ENCODE peak calls at places on chromosomes 6 and 20, in six cellular contexts. P is AG10803, L is GM12865, Y is astrocyte of the spinal cord, T is mammary epithelial cell, D is cardiac muscle cell. V is an unnamed sample.

GRCh38 chr6:109300874-109301273 is 81.4 kb downstream of the CD164 start:
- DNase-seq in D (no peak), P (no peak), Y (no peak), L (no peak), T (no peak), V (no peak)

GRCh38 chr6:108768176-108768555 is 80.1 kb upstream of the ARMC2 start:
- DNase-seq in D (no peak), P (no peak), T (no peak), L (no peak), Y (no peak), V (no peak)

GRCh38 chr20:51042657-51043247 is 19.8 kb upstream of the KCNG1 start:
- DNase-seq in P (no peak), T (no peak), D (no peak), Y (no peak), L (no peak), V (no peak)

GRCh38 chr20:6055161-6055783 is 1.4 kb upstream of the LRRN4 start:
- DNase-seq in L (peak; percentile 57), Y (no peak), D (no peak), P (no peak), T (no peak), V (no peak)

GRCh38 chr20:33829636-33830035 is 18.5 kb downstream of the CHMP4B start:
- DNase-seq in L (no peak), P (no peak), D (no peak), T (no peak), Y (no peak), V (no peak)

GRCh38 chr6:150775804-150776203 is 89.7 kb upstream of the MTHFD1L start:
- DNase-seq in Y (no peak), P (no peak), T (no peak), D (no peak), L (no peak), V (no peak)

GRCh38 chr6:98308564-98308963 is 525.8 kb upstream of the POU3F2 start:
- DNase-seq in T (peak; percentile 1), D (no peak), Y (no peak), L (no peak), P (no peak), V (no peak)

GRCh38 chr20:18532626-18533025 is 24.9 kb downstream of the SEC23B start:
- DNase-seq in Y (no peak), D (no peak), P (no peak), L (no peak), T (no peak), V (no peak)

GRCh38 chr20:49028684-49029083 is 17.4 kb upstream of the CSE1L start:
- DNase-seq in T (peak; percentile 13), P (peak; percentile 55), L (no peak), D (peak; percentile 46), Y (no peak), V (peak; percentile 31)

GRCh38 chr6:170073846-170074245 is 217.0 kb downstream of the DLL1 start:
- DNase-seq in T (no peak), Y (no peak), D (no peak), P (no peak), L (no peak), V (no peak)

GRCh38 chr6:159168536-159169192 is 536 bp upstream of the FNDC1 start:
- DNase-seq in L (no peak), D (peak; percentile 64), Y (peak; percentile 31), T (no peak), P (peak; percentile 54), V (peak; percentile 31)
- TF ChIP-seq CTCF in L (no peak), D (peak; percentile 58), Y (peak; percentile 46), T (no peak), P (peak; percentile 53), V (peak; percentile 22)

GRCh38 chr6:90409700-90410099 is 113.1 kb upstream of the BACH2 start:
- DNase-seq in L (no peak), D (no peak), T (no peak), P (no peak), Y (no peak), V (no peak)
- TF ChIP-seq CTCF in L (no peak), D (no peak), T (no peak), P (no peak), Y (no peak), V (no peak)

GRCh38 chr6:99333068-99333467 is 16.4 kb downstream of the FAXC start:
- DNase-seq in P (no peak), L (peak; percentile 91), T (no peak), Y (no peak), D (no peak), V (no peak)

GRCh38 chr6:99331531-99331930 is 17.9 kb downstream of the FAXC start:
- DNase-seq in L (no peak), Y (no peak), T (no peak), D (no peak), P (no peak), V (no peak)

GRCh38 chr6:99330159-99330558 is 19.3 kb downstream of the FAXC start:
- DNase-seq in Y (peak; percentile 69), L (peak; percentile 94), T (peak; percentile 63), D (peak; percentile 73), P (peak; percentile 64), V (peak; percentile 75)

GRCh38 chr6:99338188-99338587 is 11.3 kb downstream of the FAXC start:
- DNase-seq in Y (no peak), L (no peak), T (peak; percentile 16), P (no peak), D (no peak), V (no peak)

GRCh38 chr6:99334526-99335127 is 14.8 kb downstream of the FAXC start:
- DNase-seq in D (peak; percentile 67), P (peak; percentile 52), L (peak; percentile 77), Y (peak; percentile 59), T (peak; percentile 49), V (peak; percentile 78)
- TF ChIP-seq CTCF in D (peak; percentile 64), P (peak; percentile 77), L (peak; percentile 70), Y (peak; percentile 72), T (peak; percentile 81), V (peak; percentile 82)

GRCh38 chr20:21681219-21681931 is 24.1 kb upstream of the PAX1 start:
- DNase-seq in P (peak; percentile 33), T (no peak), D (no peak), Y (no peak), L (no peak), V (no peak)

GRCh38 chr20:21681932-21682318 is 23.5 kb upstream of the PAX1 start:
- DNase-seq in T (no peak), D (no peak), L (no peak), Y (no peak), P (no peak), V (no peak)

GRCh38 chr20:21682576-21682975 is 22.9 kb upstream of the PAX1 start:
- DNase-seq in L (no peak), Y (no peak), T (no peak), D (no peak), P (peak; percentile 7), V (no peak)

DNA sequence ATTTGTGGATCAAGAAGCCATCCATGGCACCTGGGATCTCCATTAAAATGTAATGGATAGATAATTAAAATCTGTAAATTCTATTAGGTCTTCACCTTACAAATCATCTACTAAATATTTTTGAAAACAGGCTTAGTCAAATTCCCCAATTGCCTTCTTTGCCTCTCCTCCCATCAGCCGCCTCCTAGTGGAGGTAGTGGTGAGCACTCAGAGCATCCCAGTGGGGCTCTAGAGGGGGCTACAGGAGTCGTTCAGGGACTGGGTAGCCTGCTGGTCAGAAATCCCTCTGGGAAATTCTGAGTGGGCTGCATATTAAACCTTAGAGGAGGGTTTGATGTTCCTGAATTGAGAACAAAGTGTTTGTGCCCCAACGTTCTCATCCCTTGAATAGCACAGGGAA is 20.8 kb upstream of the PAX1 start:
- DNase-seq in T (no peak), P (no peak), D (no peak), Y (no peak), L (no peak), V (no peak)
- TF ChIP-seq CTCF in T (no peak), P (no peak), D (no peak), Y (no peak), L (no peak), V (no peak)

GRCh38 chr6:134235937-134236751 is 81.8 kb downstream of the SGK1 start:
- DNase-seq in T (peak; percentile 60), D (peak; percentile 45), L (peak; percentile 82), P (peak; percentile 51), Y (peak; percentile 79), V (peak; percentile 53)
- TF ChIP-seq CTCF in T (no peak), D (no peak), L (no peak), P (no peak), Y (no peak), V (no peak)

DNA sequence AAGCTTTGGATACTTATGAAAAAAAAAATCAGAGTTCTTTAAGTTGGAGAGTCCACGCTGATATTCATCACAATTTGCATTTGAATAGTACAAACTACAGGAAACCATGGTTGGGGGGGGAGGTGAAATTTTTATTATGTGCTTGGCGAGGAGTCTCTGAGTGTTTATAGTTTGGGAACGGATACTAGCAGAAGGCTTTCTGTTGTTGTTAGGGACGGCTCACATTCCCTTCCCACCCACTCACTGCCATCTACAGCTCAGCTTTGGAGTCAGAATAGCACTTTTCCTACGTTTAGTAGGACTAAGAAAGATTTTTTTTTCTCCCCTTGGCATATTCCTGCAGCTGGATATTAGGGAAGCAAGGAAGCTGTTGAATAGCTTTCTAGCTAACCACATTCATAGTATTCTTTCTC is 235.0 kb upstream of the ZNF217 start:
- DNase-seq in D (peak; percentile 91), P (peak; percentile 97), T (peak; percentile 84), Y (peak; percentile 93), L (no peak), V (peak; percentile 96)
- TF ChIP-seq CTCF in D (no peak), P (peak; percentile 47), T (peak; percentile 14), Y (no peak), L (no peak), V (peak; percentile 11)

GRCh38 chr20:14197097-14197496 is 140.3 kb downstream of the FLRT3 start:
- DNase-seq in L (no peak), T (peak; percentile 13), Y (peak; percentile 46), P (peak; percentile 80), D (peak; percentile 28), V (peak; percentile 39)

GRCh38 chr20:14189794-14190402 is 147.5 kb downstream of the FLRT3 start:
- DNase-seq in D (peak; percentile 37), Y (peak; percentile 54), L (peak; percentile 23), T (peak; percentile 44), P (peak; percentile 63), V (peak; percentile 37)

GRCh38 chr20:14193885-14194284 is 143.5 kb downstream of the FLRT3 start:
- DNase-seq in P (no peak), Y (no peak), T (peak; percentile 12), L (no peak), D (no peak), V (no peak)

GRCh38 chr20:14191559-14191958 is 145.9 kb downstream of the FLRT3 start:
- DNase-seq in T (no peak), Y (no peak), L (no peak), D (no peak), P (no peak), V (no peak)

DNA sequence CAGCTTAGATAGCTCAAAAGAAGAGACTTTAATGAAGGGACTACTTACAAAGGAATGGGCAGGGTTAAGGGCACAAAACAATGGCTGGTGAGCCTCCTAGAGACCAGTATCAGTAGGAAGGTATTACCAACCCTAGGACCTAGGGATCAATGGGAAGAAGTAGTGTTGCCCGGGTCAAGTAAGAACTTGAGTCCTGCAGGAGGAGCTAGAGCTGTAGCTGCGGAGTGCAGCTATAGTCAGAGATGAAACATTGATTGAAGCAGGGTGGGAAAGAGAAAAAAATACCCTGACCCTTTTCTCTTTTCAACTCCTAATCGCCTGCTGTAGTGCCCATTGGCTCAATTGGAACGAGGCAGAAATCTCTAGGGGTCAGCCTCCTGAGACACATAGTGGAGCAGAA is 144.0 kb downstream of the FLRT3 start:
- DNase-seq in T (no peak), P (no peak), L (no peak), Y (no peak), D (no peak), V (no peak)
- TF ChIP-seq CTCF in T (peak; percentile 43), P (no peak), L (no peak), Y (no peak), D (no peak), V (no peak)